ENCODE peak calls at places on chromosomes 5 and 9, in four cellular contexts. B is GM23248, O is ascending aorta, D is heart left ventricle. H is an unnamed sample.

GRCh38 chr5:72485366-72486052 is 21.7 kb downstream of the ZNF366 start:
- DNase-seq in O (no peak), D (no peak), B (no peak), H (no peak)

GRCh38 chr9:32128546-32128945 is 255.9 kb upstream of the ACO1 start:
- DNase-seq in D (no peak), B (no peak), O (no peak), H (peak)

GRCh38 chr5:11528720-11529119 is 375.5 kb downstream of the CTNND2 start:
- DNase-seq in B (no peak), D (peak), O (no peak), H (no peak)

GRCh38 chr5:143417503-143418139 is 14.1 kb upstream of the NR3C1 start:
- DNase-seq in O (no peak), B (no peak), D (no peak), H (no peak)

GRCh38 chr5:71836547-71837112 is 117.6 kb downstream of the CARTPT start:
- DNase-seq in B (no peak), O (no peak), D (no peak), H (no peak)

GRCh38 chr5:142091922-142092321 is 16.7 kb upstream of the NDFIP1 start:
- DNase-seq in B (no peak), O (no peak), D (no peak), H (no peak)

GRCh38 chr5:179901915-179902762 is 5.6 kb downstream of the TBC1D9B start:
- DNase-seq in B (no peak), O (no peak), D (no peak), H (no peak)

GRCh38 chr5:150487199-150488061 is 20.5 kb upstream of the NDST1 start:
- DNase-seq in D (peak), O (peak), B (peak), H (no peak)

GRCh38 chr5:60295423-60295822 is 401.9 kb upstream of the PDE4D start:
- DNase-seq in D (peak), B (peak), O (no peak), H (no peak)

GRCh38 chr5:84016090-84016489 is 295.4 kb upstream of the HAPLN1 start:
- DNase-seq in D (no peak), O (no peak), B (no peak), H (no peak)

GRCh38 chr9:90107864-90108263 is 503.1 kb downstream of the GADD45G start:
- DNase-seq in B (no peak), D (no peak), O (no peak), H (no peak)

GRCh38 chr5:130000460-130000859 is 96.2 kb downstream of the CHSY3 start:
- DNase-seq in O (no peak), B (no peak), D (no peak), H (no peak)

GRCh38 chr5:82494942-82495341 is 216.8 kb upstream of the RPS23 start:
- DNase-seq in D (no peak), B (peak), O (no peak), H (no peak)

GRCh38 chr5:172502969-172503368 is 48.6 kb upstream of the SH3PXD2B start:
- DNase-seq in O (no peak), B (no peak), D (peak), H (no peak)

GRCh38 chr5:180816608-180817534 is 14.3 kb upstream of the MGAT1 start:
- DNase-seq in D (peak), O (peak), B (no peak), H (no peak)

GRCh38 chr5:169867347-169867746 is 112.9 kb downstream of the INSYN2B start:
- DNase-seq in D (no peak), B (no peak), O (no peak), H (no peak)

GRCh38 chr5:669842-670395 is 23.2 kb downstream of the TPPP start:
- DNase-seq in O (no peak), B (no peak), D (peak), H (peak)

GRCh38 chr9:126479515-126479914 is 134.2 kb upstream of the LMX1B start:
- DNase-seq in O (no peak), D (no peak), B (no peak), H (no peak)

GRCh38 chr5:168656633-168657032 is 77.5 kb upstream of the PANK3 start:
- DNase-seq in D (no peak), O (no peak), B (peak), H (no peak)

GRCh38 chr5:157657516-157657915 is 5.3 kb upstream of the SOX30 start:
- DNase-seq in D (no peak), O (no peak), B (no peak), H (no peak)

GRCh38 chr5:19733612-19734495 is 254.1 kb downstream of the CDH18 start:
- DNase-seq in O (no peak), D (no peak), B (no peak), H (no peak)

GRCh38 chr5:135567661-135568060 is 11.1 kb downstream of the CXCL14 start:
- DNase-seq in D (no peak), O (no peak), B (no peak), H (no peak)

GRCh38 chr5:142614054-142614453 is 71.8 kb downstream of the FGF1 start:
- DNase-seq in B (no peak), D (no peak), O (no peak), H (no peak)

GRCh38 chr9:20980713-20981481 is 50.5 kb downstream of the HACD4 start:
- DNase-seq in O (no peak), D (no peak), B (peak), H (no peak)

GRCh38 chr9:83920469-83920941 is 727 bp downstream of the KIF27 start:
- DNase-seq in O (no peak), B (peak), D (peak), H (no peak)

GRCh38 chr9:136275655-136276429 is 28.1 kb downstream of the CCDC187 start:
- DNase-seq in O (no peak), B (no peak), D (no peak), H (no peak)
- H3K4me3 ChIP-seq in O (no peak), B (no peak), D (no peak), H (no peak)

GRCh38 chr9:129987047-129987446 is 55.9 kb downstream of the FNBP1 start:
- DNase-seq in O (peak), D (no peak), B (no peak), H (no peak)
- H3K27ac ChIP-seq in O (no peak), D (no peak), B (no peak), H (peak)

DNA sequence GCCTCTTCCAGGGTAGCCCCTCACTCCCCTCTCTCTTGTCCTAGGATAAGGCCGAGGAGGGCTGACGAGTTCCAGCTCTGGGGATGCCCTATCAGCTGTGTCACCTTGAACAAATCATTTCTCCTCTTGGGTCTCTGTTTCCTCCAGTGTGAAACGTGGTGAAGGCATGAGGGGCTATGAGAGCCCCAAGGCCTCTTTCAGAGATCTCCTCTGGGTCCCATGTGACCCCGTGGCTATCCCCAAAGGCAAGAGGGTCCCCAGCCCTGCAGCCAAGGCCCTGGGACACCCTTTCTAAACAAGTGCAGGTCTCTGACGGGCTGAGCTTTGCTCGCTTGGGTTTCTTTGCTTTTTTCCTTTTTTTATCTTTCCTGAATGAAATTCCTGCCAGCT is 25.5 kb upstream of the SPTLC1 start:
- DNase-seq in O (no peak), D (no peak), B (peak), H (no peak)
- H3K4me3 ChIP-seq in O (peak), D (peak), B (peak), H (no peak)

GRCh38 chr9:127562271-127562780 is 49.8 kb upstream of the STXBP1 start:
- DNase-seq in O (no peak), D (no peak), B (no peak), H (no peak)

GRCh38 chr9:127562841-127563523 is 49.1 kb upstream of the STXBP1 start:
- DNase-seq in B (no peak), O (peak), D (no peak), H (no peak)

GRCh38 chr9:127565231-127565630 is 46.8 kb upstream of the STXBP1 start:
- DNase-seq in D (no peak), B (no peak), O (no peak), H (no peak)

GRCh38 chr9:127561491-127562270 is 50.4 kb upstream of the STXBP1 start:
- DNase-seq in D (peak), B (peak), O (peak), H (no peak)

DNA sequence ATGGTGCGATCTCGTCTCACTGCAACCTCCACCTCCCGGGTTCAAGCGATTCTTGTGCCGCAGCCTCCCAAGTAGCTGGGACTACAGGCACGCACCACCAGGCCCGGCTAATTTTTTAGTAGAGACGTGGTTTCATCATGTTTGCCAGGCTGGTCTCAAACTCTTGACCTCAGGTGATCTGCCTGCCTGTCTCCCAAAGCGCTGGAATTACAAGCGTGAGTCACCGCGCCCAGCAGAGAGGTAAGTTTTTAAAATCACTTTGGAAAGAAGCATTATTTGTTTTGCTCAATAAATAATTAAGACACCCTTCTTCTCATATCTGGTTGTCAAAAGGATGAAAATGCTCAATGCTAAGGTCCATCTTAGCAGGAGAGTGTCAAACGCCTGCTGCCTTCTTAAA is 48.5 kb upstream of the STXBP1 start:
- DNase-seq in O (no peak), D (no peak), B (no peak), H (no peak)
- H3K27ac ChIP-seq in O (peak), D (peak), B (peak), H (no peak)

GRCh38 chr9:131405858-131406566 is 12.1 kb downstream of the PRRC2B start:
- DNase-seq in D (no peak), B (no peak), O (no peak), H (no peak)
- H3K4me3 ChIP-seq in D (peak), B (peak), O (peak), H (peak)

DNA sequence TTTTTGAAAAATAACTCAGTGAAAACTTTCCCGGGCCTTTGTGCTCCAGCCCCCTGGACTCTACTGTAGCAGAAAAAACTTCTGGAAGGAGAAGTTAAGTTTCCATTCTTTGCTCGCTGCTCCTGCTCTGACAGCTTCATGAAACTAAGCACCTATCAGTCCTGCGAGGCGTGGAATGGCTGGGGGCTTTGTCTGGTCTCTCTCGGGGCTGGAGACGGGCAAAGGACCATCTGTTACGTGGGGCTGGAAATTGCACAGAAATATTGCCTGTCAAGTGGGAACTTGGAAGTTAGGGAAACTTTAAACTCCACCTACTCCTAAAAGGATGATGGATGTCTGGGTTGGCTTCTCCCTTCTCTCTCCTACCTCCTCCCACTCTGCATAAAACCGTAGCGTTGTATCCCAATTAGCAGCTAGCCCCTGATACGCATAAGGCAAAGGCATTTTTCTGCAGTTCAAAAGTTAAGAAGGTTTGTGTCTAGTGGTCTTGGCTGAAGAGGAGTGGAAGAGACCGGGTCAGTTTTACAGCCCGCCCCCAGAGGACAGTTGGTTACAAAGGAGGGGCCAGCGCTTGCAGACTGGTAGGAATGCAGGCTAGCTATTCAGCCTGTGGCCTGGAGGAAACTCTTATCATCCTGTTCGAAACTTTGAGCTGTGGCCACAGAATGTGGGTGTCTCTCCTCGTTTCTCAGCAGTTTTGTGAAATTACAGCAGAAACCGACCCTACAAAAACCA is 1.2 kb downstream of the FBXL7 start:
- DNase-seq in B (peak), D (peak), O (peak), H (no peak)
- H3K27ac ChIP-seq in B (peak), D (peak), O (peak), H (no peak)

DNA sequence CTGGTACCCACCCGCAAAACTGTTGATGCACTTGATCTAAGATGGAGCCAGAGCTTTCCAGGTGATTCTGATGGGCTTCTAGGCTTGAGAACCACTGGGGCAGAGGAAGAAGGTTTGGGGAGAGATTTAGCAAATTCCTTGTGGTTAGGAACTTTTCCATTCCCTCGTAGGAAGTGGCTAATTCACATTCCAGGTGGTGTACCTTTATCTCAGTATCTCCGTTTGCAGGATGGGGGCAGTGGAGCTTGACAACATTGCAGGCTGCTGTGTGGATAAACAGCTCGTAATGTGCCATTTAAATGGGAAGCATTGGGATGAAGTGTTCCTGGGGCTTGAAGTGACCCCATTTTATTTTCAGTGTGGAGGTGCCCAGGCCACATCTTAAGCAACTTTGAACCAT is 172.9 kb upstream of the IL12B start:
- DNase-seq in B (no peak), O (no peak), D (no peak), H (no peak)
- H3K4me3 ChIP-seq in B (no peak), O (no peak), D (no peak), H (no peak)

DNA sequence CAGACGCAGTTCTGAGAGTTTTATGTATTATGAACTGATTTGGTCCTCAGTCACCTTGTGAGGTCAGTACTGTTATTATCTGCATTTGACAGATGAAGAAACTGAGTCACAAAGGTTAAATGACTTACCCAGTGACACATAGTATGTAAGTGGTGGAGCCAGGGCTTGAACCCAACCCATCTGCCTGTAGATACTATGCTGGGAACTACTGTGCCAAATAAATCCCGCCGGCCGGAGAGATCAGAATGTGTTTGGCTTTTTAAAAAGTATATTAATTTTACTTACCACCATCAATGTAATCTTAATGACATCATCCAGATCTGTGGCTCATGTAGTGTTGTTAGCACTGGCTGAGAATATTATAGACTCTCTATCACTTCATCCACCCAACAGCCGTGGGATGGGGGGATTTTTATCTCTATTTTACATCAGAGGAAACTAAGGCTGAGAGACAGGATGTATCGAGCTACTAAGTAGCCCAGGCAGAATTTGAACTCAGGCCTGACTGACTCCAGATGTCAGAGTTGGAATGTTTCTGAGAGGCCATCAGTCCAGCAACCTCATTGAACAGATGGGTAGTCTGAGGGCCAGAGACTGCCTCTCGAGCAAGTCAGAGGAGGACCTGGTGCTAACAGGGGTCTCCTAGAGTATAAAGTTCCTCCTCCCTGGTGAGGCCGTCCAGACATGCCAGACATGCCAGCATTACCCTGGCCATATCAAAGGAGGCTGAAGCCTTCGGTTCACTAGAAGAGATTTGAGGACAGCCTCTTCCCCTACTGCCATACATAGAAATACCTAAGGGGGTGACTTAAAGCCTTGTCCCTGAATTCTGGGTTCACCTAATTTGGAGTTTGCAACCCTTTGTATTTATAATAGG is 81.0 kb downstream of the ZNF618 start:
- DNase-seq in D (no peak), B (peak), O (no peak), H (no peak)
- H3K27ac ChIP-seq in D (no peak), B (peak), O (peak), H (no peak)

DNA sequence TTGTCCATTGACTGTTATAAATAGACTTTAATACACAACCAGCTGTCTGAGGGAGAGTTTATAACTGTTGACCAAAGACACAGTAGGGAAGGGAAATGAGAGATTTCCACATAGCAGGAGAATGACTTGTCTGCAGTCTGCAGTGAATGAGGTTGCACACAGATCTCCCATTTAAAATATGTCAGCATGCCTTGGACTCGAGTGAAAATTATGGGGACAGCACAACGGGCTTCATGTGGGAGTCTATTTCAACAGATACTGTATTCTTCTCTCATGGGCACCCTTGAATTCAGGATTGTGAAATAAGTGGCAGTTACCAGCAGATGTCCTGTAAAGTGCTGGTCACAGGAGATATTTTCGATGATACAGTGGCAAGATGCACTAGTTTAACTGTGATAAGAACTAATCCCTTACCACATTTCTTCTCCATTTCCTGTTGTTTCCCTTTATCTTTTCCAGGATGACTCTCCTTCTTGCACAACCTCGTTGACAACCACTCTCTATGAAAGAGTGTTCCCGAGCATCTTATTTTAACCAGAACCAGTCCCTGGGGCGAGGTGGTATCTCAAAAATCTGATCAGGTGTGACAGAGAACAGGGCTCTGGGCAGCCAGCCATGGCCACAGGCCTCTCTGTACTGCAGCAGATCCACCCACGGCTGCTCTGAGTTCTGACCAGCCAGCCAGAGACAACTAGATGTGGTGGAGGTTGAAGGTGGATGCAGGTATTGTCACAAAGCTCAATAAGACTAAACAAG is 51.5 kb upstream of the MAP3K1 start:
- DNase-seq in B (peak), O (no peak), D (no peak), H (no peak)
- H3K4me3 ChIP-seq in B (no peak), O (no peak), D (no peak), H (no peak)

DNA sequence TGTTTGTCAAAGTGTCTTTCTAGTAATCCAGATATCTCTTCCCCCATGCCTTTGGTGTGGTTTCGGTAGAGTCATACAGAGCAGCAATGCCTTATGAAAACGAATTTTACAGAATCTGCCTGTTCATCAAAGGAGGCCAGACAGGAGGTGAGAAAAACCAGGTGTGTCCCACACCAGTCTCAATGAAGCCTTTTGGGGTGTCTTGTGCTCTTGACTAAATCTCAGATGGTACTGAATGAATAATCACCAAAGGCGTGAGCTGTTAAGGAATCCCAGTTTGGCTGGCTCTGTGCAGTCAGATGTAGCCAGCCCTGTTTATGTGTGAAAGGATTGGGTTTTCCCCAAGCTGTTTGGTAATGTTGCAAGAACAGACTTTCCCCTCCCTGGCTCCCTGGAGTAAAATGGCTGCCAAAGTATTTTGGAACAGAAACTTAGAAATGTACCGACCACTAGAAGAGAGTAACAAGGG is 70.8 kb upstream of the CDKN2B start:
- DNase-seq in B (peak), O (no peak), D (no peak), H (peak)
- H3K27ac ChIP-seq in B (peak), O (no peak), D (no peak), H (peak)